ENCODE peak calls at places on chromosome 16, in seven cellular contexts. One of them, this sample, is unnamed.

GRCh38 chr16:5560084-5560483 is 462.5 kb upstream of the EEF2KMT start:
- DNase-seq in prostate gland: no peak
- DNase-seq in sigmoid colon: no peak
- DNase-seq in HepG2: no peak
- DNase-seq in stomach: no peak
- DNase-seq in GM12878: no peak
- DNase-seq in transverse colon: no peak
- DNase-seq in this sample: no peak

GRCh38 chr16:23742761-23743160 is 12.1 kb upstream of the CHP2 start:
- DNase-seq in GM12878: no peak
- DNase-seq in HepG2: no peak
- DNase-seq in sigmoid colon: no peak
- DNase-seq in prostate gland: no peak
- DNase-seq in transverse colon: no peak
- DNase-seq in stomach: no peak
- DNase-seq in this sample: no peak

GRCh38 chr16:89325861-89326471 is 108.5 kb downstream of the ZNF778 start:
- DNase-seq in HepG2: no peak
- DNase-seq in transverse colon: peak; percentile 72
- DNase-seq in prostate gland: no peak
- DNase-seq in GM12878: no peak
- DNase-seq in sigmoid colon: peak; percentile 87
- DNase-seq in stomach: peak; percentile 72
- DNase-seq in this sample: no peak

GRCh38 chr16:269061-269796 is 6.5 kb downstream of the RGS11 start:
- DNase-seq in stomach: no peak
- DNase-seq in transverse colon: no peak
- DNase-seq in HepG2: no peak
- DNase-seq in prostate gland: no peak
- DNase-seq in sigmoid colon: no peak
- DNase-seq in GM12878: no peak
- DNase-seq in this sample: no peak

GRCh38 chr16:535446-536405 is 8.2 kb downstream of the CAPN15 start:
- DNase-seq in prostate gland: no peak
- DNase-seq in GM12878: no peak
- DNase-seq in HepG2: no peak
- DNase-seq in stomach: peak; percentile 81
- DNase-seq in sigmoid colon: no peak
- DNase-seq in transverse colon: peak; percentile 89
- DNase-seq in this sample: no peak

GRCh38 chr16:69924777-69925191 is 26.4 kb upstream of the CLEC18A start:
- DNase-seq in sigmoid colon: peak; percentile 74
- DNase-seq in stomach: no peak
- DNase-seq in transverse colon: no peak
- DNase-seq in GM12878: no peak
- DNase-seq in HepG2: peak; percentile 63
- DNase-seq in prostate gland: no peak
- DNase-seq in this sample: no peak

GRCh38 chr16:67549936-67550335 is 12.4 kb upstream of the CTCF start:
- DNase-seq in GM12878: no peak
- DNase-seq in sigmoid colon: peak; percentile 60
- DNase-seq in stomach: no peak
- DNase-seq in prostate gland: no peak
- DNase-seq in HepG2: no peak
- DNase-seq in transverse colon: no peak
- DNase-seq in this sample: no peak

GRCh38 chr16:14187517-14188338 is 116.6 kb downstream of the MRTFB start:
- DNase-seq in sigmoid colon: no peak
- DNase-seq in stomach: no peak
- DNase-seq in GM12878: no peak
- DNase-seq in transverse colon: no peak
- DNase-seq in HepG2: no peak
- DNase-seq in prostate gland: no peak
- DNase-seq in this sample: no peak

GRCh38 chr16:35908942-35909341 is 2449.5 kb downstream of the TP53TG3F start:
- DNase-seq in HepG2: no peak
- DNase-seq in GM12878: no peak
- DNase-seq in transverse colon: no peak
- DNase-seq in prostate gland: no peak
- DNase-seq in sigmoid colon: no peak
- DNase-seq in stomach: no peak
- DNase-seq in this sample: no peak

GRCh38 chr16:35910409-35910808 is 2451.0 kb downstream of the TP53TG3F start:
- DNase-seq in GM12878: no peak
- DNase-seq in transverse colon: no peak
- DNase-seq in prostate gland: no peak
- DNase-seq in sigmoid colon: no peak
- DNase-seq in HepG2: no peak
- DNase-seq in stomach: no peak
- DNase-seq in this sample: no peak

GRCh38 chr16:35906440-35906839 is 2447.0 kb downstream of the TP53TG3F start:
- DNase-seq in HepG2: no peak
- DNase-seq in transverse colon: no peak
- DNase-seq in sigmoid colon: no peak
- DNase-seq in GM12878: no peak
- DNase-seq in prostate gland: no peak
- DNase-seq in stomach: no peak
- DNase-seq in this sample: no peak

GRCh38 chr16:35909351-35909954 is 2450.0 kb downstream of the TP53TG3F start:
- DNase-seq in GM12878: no peak
- DNase-seq in sigmoid colon: no peak
- DNase-seq in prostate gland: no peak
- DNase-seq in HepG2: no peak
- DNase-seq in stomach: no peak
- DNase-seq in transverse colon: no peak
- DNase-seq in this sample: no peak

GRCh38 chr16:35908152-35908551 is 2448.7 kb downstream of the TP53TG3F start:
- DNase-seq in prostate gland: no peak
- DNase-seq in transverse colon: no peak
- DNase-seq in GM12878: no peak
- DNase-seq in sigmoid colon: no peak
- DNase-seq in HepG2: no peak
- DNase-seq in stomach: no peak
- DNase-seq in this sample: no peak
- H3K9me3 ChIP-seq in prostate gland: no peaks in the 10 kb centered on the region
- H3K9me3 ChIP-seq in transverse colon: no peaks in the 10 kb centered on the region
- H3K9me3 ChIP-seq in GM12878: no peaks in the 10 kb centered on the region
- H3K9me3 ChIP-seq in sigmoid colon: no peaks in the 10 kb centered on the region
- H3K9me3 ChIP-seq in HepG2: peaks cover 100% of the 10 kb centered on the region
- H3K9me3 ChIP-seq in stomach: peaks cover 59% of the 10 kb centered on the region
- H3K9me3 ChIP-seq in this sample: no peaks in the 10 kb centered on the region

DNA sequence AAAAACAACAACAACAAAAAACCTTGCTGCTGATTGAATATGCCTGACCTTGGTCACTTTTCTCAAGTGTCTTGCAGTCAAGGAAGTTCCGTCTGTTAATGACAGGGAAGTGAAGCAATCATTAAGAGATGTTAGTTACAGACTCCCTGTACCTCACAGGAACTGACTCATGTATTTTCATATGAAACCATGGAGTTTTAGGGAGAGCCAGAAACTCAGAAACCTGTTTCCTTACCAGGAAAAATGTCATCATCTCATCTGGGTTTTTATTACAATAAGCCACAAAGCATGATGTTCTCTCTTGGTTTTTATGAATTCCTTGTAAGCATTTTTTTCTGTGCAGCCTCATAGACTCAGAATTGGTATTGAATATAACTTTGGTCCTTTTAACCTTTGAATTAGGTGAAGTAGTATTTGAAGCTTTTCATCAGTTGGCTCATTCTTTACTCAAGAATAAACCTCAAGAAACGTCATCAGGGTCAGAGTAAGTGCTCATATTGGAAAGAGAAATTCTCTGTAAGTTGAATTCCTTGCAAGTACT is 10.3 kb downstream of the LYRM1 start:
- DNase-seq in stomach: no peak
- DNase-seq in GM12878: no peak
- DNase-seq in prostate gland: no peak
- DNase-seq in transverse colon: no peak
- DNase-seq in sigmoid colon: no peak
- DNase-seq in HepG2: no peak
- DNase-seq in this sample: no peak
- TF ChIP-seq POLR2AphosphoS5 in stomach: peak; percentile 31
- TF ChIP-seq POLR2AphosphoS5 in GM12878: no peak
- TF ChIP-seq POLR2AphosphoS5 in prostate gland: peak; percentile 39
- TF ChIP-seq POLR2AphosphoS5 in transverse colon: peak; percentile 33
- TF ChIP-seq POLR2AphosphoS5 in sigmoid colon: peak; percentile 79
- TF ChIP-seq POLR2AphosphoS5 in HepG2: no peak
- TF ChIP-seq POLR2AphosphoS5 in this sample: no peak

GRCh38 chr16:54935411-54936085 is 4.9 kb downstream of the IRX5 start:
- DNase-seq in stomach: no peak
- DNase-seq in prostate gland: no peak
- DNase-seq in GM12878: no peak
- DNase-seq in transverse colon: no peak
- DNase-seq in sigmoid colon: no peak
- DNase-seq in HepG2: no peak
- DNase-seq in this sample: no peak

GRCh38 chr16:54934536-54935410 is 4.1 kb downstream of the IRX5 start:
- DNase-seq in HepG2: no peak
- DNase-seq in stomach: no peak
- DNase-seq in GM12878: no peak
- DNase-seq in prostate gland: peak; percentile 67
- DNase-seq in transverse colon: no peak
- DNase-seq in sigmoid colon: no peak
- DNase-seq in this sample: no peak

GRCh38 chr16:54932737-54933254 is 2.1 kb downstream of the IRX5 start:
- DNase-seq in transverse colon: no peak
- DNase-seq in GM12878: no peak
- DNase-seq in prostate gland: no peak
- DNase-seq in stomach: no peak
- DNase-seq in HepG2: no peak
- DNase-seq in sigmoid colon: no peak
- DNase-seq in this sample: no peak

GRCh38 chr16:54931757-54932660 is 1.3 kb downstream of the IRX5 start:
- DNase-seq in transverse colon: no peak
- DNase-seq in HepG2: no peak
- DNase-seq in stomach: no peak
- DNase-seq in prostate gland: no peak
- DNase-seq in sigmoid colon: no peak
- DNase-seq in GM12878: no peak
- DNase-seq in this sample: no peak

DNA sequence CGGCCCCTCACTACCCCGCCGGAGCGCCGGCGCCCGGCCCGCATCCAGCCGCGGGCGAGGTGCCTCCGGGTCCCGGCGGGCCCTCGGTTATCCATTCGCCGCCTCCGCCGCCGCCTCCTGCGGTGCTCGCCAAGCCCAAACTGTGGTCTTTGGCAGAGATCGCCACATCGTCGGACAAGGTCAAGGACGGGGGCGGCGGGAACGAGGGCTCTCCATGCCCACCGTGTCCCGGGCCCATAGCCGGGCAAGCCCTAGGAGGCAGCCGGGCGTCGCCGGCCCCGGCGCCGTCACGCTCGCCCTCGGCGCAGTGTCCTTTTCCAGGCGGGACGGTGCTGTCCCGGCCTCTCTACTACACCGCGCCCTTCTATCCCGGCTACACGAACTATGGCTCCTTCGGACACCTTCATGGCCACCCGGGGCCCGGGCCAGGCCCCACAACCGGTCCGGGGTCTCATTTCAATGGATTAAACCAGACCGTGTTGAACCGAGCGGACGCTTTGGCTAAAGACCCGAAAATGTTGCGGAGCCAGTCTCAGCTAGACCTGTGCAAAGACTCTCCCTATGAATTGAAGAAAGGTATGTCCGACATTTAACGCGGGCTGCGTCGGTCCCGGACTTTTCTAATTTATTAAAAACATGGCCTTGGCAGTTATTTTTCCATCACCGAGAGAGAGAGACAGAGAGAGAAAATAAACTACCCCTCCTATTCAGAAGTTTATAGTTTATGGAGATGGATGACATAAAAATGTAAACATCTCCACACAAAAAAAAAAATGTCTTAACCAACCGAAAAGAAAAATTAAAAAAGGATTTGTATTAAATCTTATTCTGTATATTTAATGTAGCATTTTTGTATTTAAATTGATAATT is 2.9 kb downstream of the IRX5 start:
- DNase-seq in stomach: no peak
- DNase-seq in HepG2: no peak
- DNase-seq in GM12878: no peak
- DNase-seq in sigmoid colon: no peak
- DNase-seq in transverse colon: no peak
- DNase-seq in prostate gland: no peak
- DNase-seq in this sample: no peak
- H3K27ac ChIP-seq in stomach: no peak overlapping the region
- H3K27ac ChIP-seq in HepG2: no peak overlapping the region
- H3K27ac ChIP-seq in GM12878: no peak overlapping the region
- H3K27ac ChIP-seq in sigmoid colon: no peak overlapping the region
- H3K27ac ChIP-seq in transverse colon: no peak overlapping the region
- H3K27ac ChIP-seq in prostate gland: peak overlapping the region; percentile 92
- H3K27ac ChIP-seq in this sample: no peak overlapping the region

GRCh38 chr16:3220839-3221238 is 14.1 kb downstream of the ZNF200 start:
- DNase-seq in prostate gland: no peak
- DNase-seq in GM12878: no peak
- DNase-seq in sigmoid colon: no peak
- DNase-seq in transverse colon: no peak
- DNase-seq in stomach: no peak
- DNase-seq in HepG2: peak; percentile 50
- DNase-seq in this sample: no peak

GRCh38 chr16:3223913-3224515 is 10.9 kb downstream of the ZNF200 start:
- DNase-seq in GM12878: no peak
- DNase-seq in stomach: no peak
- DNase-seq in prostate gland: no peak
- DNase-seq in HepG2: no peak
- DNase-seq in sigmoid colon: no peak
- DNase-seq in transverse colon: no peak
- DNase-seq in this sample: no peak
- H3K9me3 ChIP-seq in GM12878: peaks cover 29% of the 10 kb centered on the region
- H3K9me3 ChIP-seq in stomach: peaks cover 97% of the 10 kb centered on the region
- H3K9me3 ChIP-seq in prostate gland: peaks cover 13% of the 10 kb centered on the region
- H3K9me3 ChIP-seq in HepG2: no peaks in the 10 kb centered on the region
- H3K9me3 ChIP-seq in sigmoid colon: peaks cover 70% of the 10 kb centered on the region
- H3K9me3 ChIP-seq in transverse colon: peaks cover 63% of the 10 kb centered on the region
- H3K9me3 ChIP-seq in this sample: peaks cover 46% of the 10 kb centered on the region

DNA sequence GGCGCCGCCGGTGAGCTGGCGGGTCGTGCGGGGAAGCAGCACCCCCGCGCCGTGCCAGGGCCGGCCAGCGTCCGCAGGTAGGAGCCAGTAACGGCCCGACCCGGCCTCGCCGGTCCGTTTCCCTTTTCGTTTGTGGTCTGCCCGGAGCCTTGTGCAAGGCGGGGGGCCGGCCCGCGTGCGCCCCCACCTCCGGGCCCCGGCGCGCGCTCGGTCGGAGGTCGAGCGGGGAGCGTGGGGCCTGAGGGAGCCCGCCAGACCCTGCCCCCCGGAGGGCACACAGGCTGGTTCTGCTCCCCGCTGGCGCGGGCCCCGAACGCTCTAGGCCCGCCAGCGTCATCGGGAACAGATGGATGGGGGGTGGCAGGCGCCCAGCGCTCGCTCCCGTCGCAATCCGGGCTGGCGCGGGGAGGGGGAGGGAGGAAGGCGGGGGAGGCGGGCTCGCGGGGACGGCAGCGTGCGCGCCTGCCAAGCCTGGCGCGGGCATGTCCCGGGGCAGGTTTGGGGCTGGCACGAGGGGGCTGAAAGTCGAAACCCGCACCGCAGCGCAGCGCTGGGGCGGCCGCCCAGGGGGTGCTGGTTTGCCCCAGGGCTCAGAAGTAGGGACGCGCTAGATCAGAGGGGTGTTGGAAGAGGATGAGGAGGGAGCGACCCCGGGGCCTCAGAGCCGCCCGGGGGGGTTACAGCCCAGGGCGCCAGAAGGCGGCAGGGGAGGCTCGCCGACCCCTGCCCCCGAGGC is 1.5 kb upstream of the GSE1 start:
- DNase-seq in stomach: peak; percentile 91
- DNase-seq in HepG2: peak; percentile 67
- DNase-seq in GM12878: no peak
- DNase-seq in sigmoid colon: peak; percentile 96
- DNase-seq in prostate gland: peak; percentile 87
- DNase-seq in transverse colon: peak; percentile 86
- DNase-seq in this sample: no peak
- TF ChIP-seq POLR2AphosphoS5 in stomach: peak; percentile 85
- TF ChIP-seq POLR2AphosphoS5 in HepG2: peak; percentile 28
- TF ChIP-seq POLR2AphosphoS5 in GM12878: no peak
- TF ChIP-seq POLR2AphosphoS5 in sigmoid colon: peak; percentile 59
- TF ChIP-seq POLR2AphosphoS5 in prostate gland: no peak
- TF ChIP-seq POLR2AphosphoS5 in transverse colon: no peak
- TF ChIP-seq POLR2AphosphoS5 in this sample: no peak

This sample was measured in SK-N-MC.